ENCODE peak calls at places on chromosomes 16 and 17, in four cellular contexts. D is ascending aorta, H is fibroblast of lung, P is HCT116. Y is an unnamed sample. For H3K4me1, the result is how much of the 10 kb centered on the place peaks cover.

GRCh38 chr17:79038545-79039135 is 14.7 kb downstream of the C1QTNF1 start:
- DNase-seq in D (no peak), H (peak), P (no peak), Y (peak)

GRCh38 chr17:42798383-42799380 is at the start of the genes CNTD1 and COA3:
- DNase-seq in D (peak), H (peak), P (peak), Y (peak)

GRCh38 chr17:18186271-18186982 is 2.8 kb downstream of the ALKBH5 start:
- DNase-seq in D (no peak), H (peak), P (no peak), Y (no peak)

GRCh38 chr16:4882633-4883285 is 35.5 kb downstream of the UBN1 start:
- DNase-seq in D (no peak), H (peak), P (peak), Y (peak)

GRCh38 chr17:32515677-32516383 is 29.0 kb downstream of the CDK5R1 start:
- DNase-seq in D (no peak), H (no peak), P (no peak), Y (no peak)

GRCh38 chr16:87550510-87550961 is 51.8 kb upstream of the JPH3 start:
- DNase-seq in D (no peak), H (no peak), P (no peak), Y (peak)

GRCh38 chr17:74608511-74608910 is 15.0 kb downstream of the CD300E start:
- DNase-seq in D (no peak), H (no peak), P (no peak), Y (no peak)

GRCh38 chr17:40915199-40915661 is 22.2 kb downstream of the KRT23 start:
- DNase-seq in D (no peak), H (peak), P (peak), Y (no peak)

DNA sequence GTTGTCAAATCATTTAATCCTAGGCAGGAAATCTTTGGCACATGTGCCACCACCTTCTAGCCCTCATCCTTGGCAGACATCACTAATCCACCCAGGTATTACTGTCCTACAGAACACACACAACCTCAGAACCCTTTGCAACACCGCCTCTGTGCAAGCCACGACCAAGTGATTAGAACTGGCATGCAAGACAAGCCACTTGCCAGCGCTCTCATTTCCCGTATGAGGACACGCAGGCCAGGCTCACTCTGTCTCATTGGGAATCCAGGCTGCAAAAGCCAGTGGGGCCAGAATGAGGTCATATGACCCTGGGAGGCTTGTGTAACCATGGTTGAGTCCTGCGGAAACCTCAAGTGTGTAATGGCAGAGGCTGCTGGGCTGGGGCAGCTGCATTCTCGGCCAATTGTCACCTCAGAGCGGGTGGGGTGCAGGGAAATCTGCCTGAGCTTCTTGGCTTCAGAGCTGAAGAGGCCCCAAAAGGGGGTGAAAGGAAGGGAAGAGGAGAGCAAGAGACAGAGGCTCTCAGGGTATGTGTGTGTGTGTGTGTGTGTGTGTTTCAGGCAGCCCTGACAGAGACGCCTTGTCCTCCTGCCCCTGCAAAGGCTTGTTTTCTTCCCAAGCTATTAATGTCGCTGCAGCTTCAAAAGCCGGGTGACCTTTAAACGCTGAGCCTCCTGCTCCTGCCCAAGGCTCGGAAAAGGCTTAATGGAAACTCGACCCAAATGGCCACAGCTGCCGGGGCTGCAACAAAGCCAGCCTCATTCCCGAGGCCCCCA is 43.2 kb upstream of the MRPS23 start:
- DNase-seq in D (peak), H (peak), P (peak), Y (peak)
- H3K27ac ChIP-seq in D (peak), H (peak), P (peak), Y (peak)

GRCh38 chr17:14332331-14332730 is 31.4 kb downstream of the HS3ST3B1 start:
- DNase-seq in D (no peak), H (no peak), P (no peak), Y (no peak)
- H3K4me1 ChIP-seq in D (under half), H (under half), P (under half), Y (under half)

GRCh38 chr16:715448-716249 is 731 bp downstream of the METRN start:
- DNase-seq in D (no peak), H (peak), P (no peak), Y (no peak)
- H3K27ac ChIP-seq in D (no peak), H (peak), P (peak), Y (no peak)

DNA sequence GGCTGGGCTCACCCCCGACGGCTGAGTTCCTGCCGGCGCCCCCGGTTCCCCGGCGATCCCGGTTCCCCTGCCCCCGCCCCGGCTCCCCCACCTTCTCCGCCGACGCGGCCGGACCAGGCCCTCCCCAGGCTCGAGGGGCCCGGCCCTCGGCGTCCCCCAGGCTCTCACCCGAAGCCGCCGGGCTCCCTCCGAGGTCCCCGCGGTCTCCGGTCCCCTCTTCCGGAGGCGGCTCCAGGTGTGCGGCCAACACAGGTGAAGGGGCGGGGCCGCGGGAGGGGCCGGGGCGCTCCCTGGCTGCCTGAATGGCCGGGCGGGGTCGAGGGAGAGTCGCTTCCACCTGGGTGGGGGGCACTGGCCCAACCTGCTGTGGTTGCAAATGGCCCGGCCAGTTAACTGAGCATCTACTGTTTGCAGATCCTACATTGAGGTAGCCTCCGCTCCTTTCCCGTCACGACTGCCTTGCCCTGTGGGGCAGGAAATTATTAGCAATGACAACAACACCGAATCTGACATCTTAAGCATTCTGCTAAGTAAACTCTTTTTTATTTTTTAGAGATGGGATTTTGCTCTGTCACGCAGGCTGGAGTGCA is at the start of gene BICDL2:
- DNase-seq in D (no peak), H (no peak), P (no peak), Y (no peak)
- H3K4me1 ChIP-seq in D (under half), H (under half), P (under half), Y (under half)

DNA sequence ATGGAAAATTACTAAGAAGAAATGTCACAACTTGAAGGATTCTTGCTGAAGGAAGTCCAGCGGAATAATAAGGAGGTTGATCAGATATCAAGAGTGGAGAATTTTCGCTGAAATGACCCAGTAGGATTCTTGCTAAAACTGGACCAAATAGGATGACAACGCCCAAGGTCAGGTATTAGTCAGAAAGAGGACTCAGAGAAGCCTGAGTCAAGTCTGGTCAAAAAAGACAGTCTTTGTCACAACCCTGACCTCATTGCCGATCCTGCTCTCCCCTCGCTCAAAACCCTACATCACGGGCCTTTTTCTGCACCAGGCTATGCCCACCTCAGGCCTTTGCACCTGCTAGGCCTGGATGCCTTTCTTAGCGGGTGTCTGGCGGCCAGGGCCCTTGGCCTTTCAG is 36.8 kb downstream of the MMD start:
- DNase-seq in D (no peak), H (no peak), P (no peak), Y (peak)
- H3K27ac ChIP-seq in D (no peak), H (no peak), P (no peak), Y (peak)

GRCh38 chr16:29810699-29811169 is 1.3 kb upstream of the PRRT2 start:
- DNase-seq in D (no peak), H (no peak), P (no peak), Y (no peak)

GRCh38 chr16:29808219-29808900 is 2.0 kb downstream of the MAZ start:
- DNase-seq in D (no peak), H (no peak), P (no peak), Y (peak)

GRCh38 chr16:29811170-29811895 is 660 bp upstream of the PRRT2 start:
- DNase-seq in D (peak), H (peak), P (peak), Y (peak)

GRCh38 chr16:29809031-29809747 is 2.8 kb upstream of the PRRT2 start:
- DNase-seq in D (no peak), H (no peak), P (no peak), Y (peak)

DNA sequence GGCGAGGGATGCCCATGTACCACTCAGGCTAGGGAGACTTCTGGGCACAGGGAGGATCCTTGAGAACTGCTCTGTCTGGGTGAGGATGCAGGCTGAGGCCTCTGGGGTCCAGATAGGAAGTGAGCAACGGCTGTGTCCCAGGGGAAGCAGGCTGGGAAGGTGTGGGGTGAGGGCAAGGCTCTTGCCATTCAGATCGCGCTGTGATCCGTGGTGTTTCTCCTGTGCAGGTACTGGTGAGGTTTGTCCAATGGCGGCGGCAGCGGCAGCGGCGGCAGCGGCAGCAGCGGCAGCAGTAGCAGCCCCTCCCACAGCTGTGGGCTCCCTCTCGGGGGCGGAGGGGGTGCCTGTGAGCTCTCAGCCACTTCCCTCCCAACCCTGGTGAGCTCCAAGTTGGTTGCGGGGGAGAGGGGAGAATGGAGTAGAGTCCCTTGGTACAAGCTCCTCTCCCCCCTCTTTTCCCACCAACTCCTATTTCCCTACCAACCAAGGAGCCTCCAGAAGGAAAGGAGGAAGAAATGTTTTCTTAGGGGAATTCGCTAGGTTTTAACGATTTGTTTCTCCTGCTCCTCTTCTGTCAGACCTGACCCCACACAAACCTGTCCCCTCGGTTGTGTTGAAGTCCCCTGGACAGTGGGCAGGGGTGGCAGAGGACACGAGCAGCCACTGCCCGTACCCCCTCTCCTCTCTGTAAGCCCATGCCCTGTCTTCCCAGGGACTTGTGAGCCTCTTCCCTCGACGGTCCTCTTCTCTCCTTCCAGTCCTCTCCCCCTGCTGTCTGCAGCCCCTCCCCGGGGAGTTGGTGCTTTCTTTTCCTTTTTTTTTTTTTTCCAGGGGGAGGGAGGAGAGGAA is 1.9 kb upstream of the PRRT2 start:
- DNase-seq in D (no peak), H (no peak), P (no peak), Y (peak)
- H3K4me1 ChIP-seq in D (half or more), H (under half), P (under half), Y (half or more)

GRCh38 chr16:73054131-73054496 is 6.2 kb upstream of the ZFHX3 start:
- DNase-seq in D (no peak), H (no peak), P (no peak), Y (no peak)

GRCh38 chr16:73052441-73053030 is 4.6 kb upstream of the ZFHX3 start:
- DNase-seq in D (no peak), H (no peak), P (no peak), Y (no peak)

GRCh38 chr16:73051903-73052302 is 4.0 kb upstream of the ZFHX3 start:
- DNase-seq in D (no peak), H (no peak), P (no peak), Y (no peak)

GRCh38 chr16:73053379-73054130 is 5.6 kb upstream of the ZFHX3 start:
- DNase-seq in D (no peak), H (peak), P (peak), Y (no peak)

GRCh38 chr16:73053038-73053378 is 5.1 kb upstream of the ZFHX3 start:
- DNase-seq in D (no peak), H (no peak), P (no peak), Y (no peak)
- H3K27ac ChIP-seq in D (peak), H (peak), P (peak), Y (peak)